ENCODE peak calls at places on chromosomes 1 and 21, in eight cellular contexts. One of them, this sample, is unnamed.

GRCh38 chr21:36551731-36552457 is 72.0 kb upstream of the CLDN14 start:
- DNase-seq in GM23338: no peak
- DNase-seq in adrenal gland: no peak
- DNase-seq in cardiac muscle cell: peak; percentile 73
- DNase-seq in IMR-90: peak; percentile 82
- DNase-seq in CD8-positive, alpha-beta memory T cell: no peak
- DNase-seq in PC-9: no peak
- DNase-seq in K562: no peak
- DNase-seq in this sample: no peak

GRCh38 chr1:30743584-30744059 is 14.0 kb downstream of the LAPTM5 start:
- DNase-seq in GM23338: no peak
- DNase-seq in PC-9: no peak
- DNase-seq in cardiac muscle cell: no peak
- DNase-seq in CD8-positive, alpha-beta memory T cell: peak; percentile 67
- DNase-seq in K562: no peak
- DNase-seq in adrenal gland: no peak
- DNase-seq in IMR-90: no peak
- DNase-seq in this sample: no peak

GRCh38 chr21:32328595-32328994 is 29.9 kb downstream of the MRAP start:
- DNase-seq in IMR-90: peak; percentile 64
- DNase-seq in GM23338: no peak
- DNase-seq in CD8-positive, alpha-beta memory T cell: no peak
- DNase-seq in PC-9: no peak
- DNase-seq in K562: no peak
- DNase-seq in cardiac muscle cell: peak; percentile 42
- DNase-seq in adrenal gland: no peak
- DNase-seq in this sample: no peak

GRCh38 chr1:8395433-8395866 is 77.5 kb downstream of the SLC45A1 start:
- DNase-seq in CD8-positive, alpha-beta memory T cell: no peak
- DNase-seq in cardiac muscle cell: no peak
- DNase-seq in K562: no peak
- DNase-seq in GM23338: no peak
- DNase-seq in adrenal gland: no peak
- DNase-seq in IMR-90: no peak
- DNase-seq in PC-9: no peak
- DNase-seq in this sample: no peak

GRCh38 chr1:12165342-12165741 is 1.4 kb upstream of the TNFRSF1B start:
- DNase-seq in IMR-90: no peak
- DNase-seq in PC-9: no peak
- DNase-seq in K562: no peak
- DNase-seq in GM23338: no peak
- DNase-seq in adrenal gland: no peak
- DNase-seq in cardiac muscle cell: no peak
- DNase-seq in CD8-positive, alpha-beta memory T cell: no peak
- DNase-seq in this sample: no peak

GRCh38 chr1:205933672-205934618 is 9.3 kb downstream of the SLC26A9 start:
- DNase-seq in K562: no peak
- DNase-seq in GM23338: no peak
- DNase-seq in CD8-positive, alpha-beta memory T cell: no peak
- DNase-seq in adrenal gland: peak; percentile 45
- DNase-seq in PC-9: peak; percentile 74
- DNase-seq in cardiac muscle cell: peak; percentile 69
- DNase-seq in IMR-90: peak; percentile 56
- DNase-seq in this sample: peak; percentile 65

GRCh38 chr1:82124987-82125638 is 324.4 kb downstream of the ADGRL2 start:
- DNase-seq in PC-9: no peak
- DNase-seq in adrenal gland: no peak
- DNase-seq in cardiac muscle cell: no peak
- DNase-seq in GM23338: peak; percentile 30
- DNase-seq in K562: no peak
- DNase-seq in IMR-90: no peak
- DNase-seq in CD8-positive, alpha-beta memory T cell: no peak
- DNase-seq in this sample: no peak

GRCh38 chr1:34985063-34985770 is at the start of gene TMEM35B:
- DNase-seq in GM23338: peak; percentile 77
- DNase-seq in CD8-positive, alpha-beta memory T cell: peak; percentile 66
- DNase-seq in adrenal gland: peak; percentile 65
- DNase-seq in cardiac muscle cell: peak; percentile 66
- DNase-seq in IMR-90: peak; percentile 41
- DNase-seq in K562: peak; percentile 80
- DNase-seq in PC-9: peak; percentile 64
- DNase-seq in this sample: no peak

GRCh38 chr1:22789356-22789994 is 78.8 kb downstream of the EPHB2 start:
- DNase-seq in CD8-positive, alpha-beta memory T cell: no peak
- DNase-seq in adrenal gland: no peak
- DNase-seq in K562: no peak
- DNase-seq in IMR-90: peak; percentile 19
- DNase-seq in GM23338: no peak
- DNase-seq in cardiac muscle cell: no peak
- DNase-seq in PC-9: peak; percentile 56
- DNase-seq in this sample: no peak

GRCh38 chr1:161198877-161199431 is at the start of gene ADAMTS4:
- DNase-seq in IMR-90: peak; percentile 76
- DNase-seq in PC-9: no peak
- DNase-seq in adrenal gland: peak; percentile 62
- DNase-seq in GM23338: peak; percentile 63
- DNase-seq in CD8-positive, alpha-beta memory T cell: no peak
- DNase-seq in cardiac muscle cell: peak; percentile 90
- DNase-seq in K562: peak; percentile 54
- DNase-seq in this sample: no peak

GRCh38 chr1:214688891-214689290 is 85.9 kb downstream of the CENPF start:
- DNase-seq in CD8-positive, alpha-beta memory T cell: no peak
- DNase-seq in PC-9: no peak
- DNase-seq in K562: no peak
- DNase-seq in cardiac muscle cell: no peak
- DNase-seq in IMR-90: no peak
- DNase-seq in GM23338: no peak
- DNase-seq in adrenal gland: no peak
- DNase-seq in this sample: no peak

GRCh38 chr1:82165304-82165703 is 364.6 kb downstream of the ADGRL2 start:
- DNase-seq in GM23338: no peak
- DNase-seq in PC-9: no peak
- DNase-seq in cardiac muscle cell: no peak
- DNase-seq in IMR-90: no peak
- DNase-seq in CD8-positive, alpha-beta memory T cell: no peak
- DNase-seq in K562: no peak
- DNase-seq in adrenal gland: no peak
- DNase-seq in this sample: no peak

GRCh38 chr1:22621761-22622160 is 14.7 kb upstream of the C1QA start:
- DNase-seq in adrenal gland: no peak
- DNase-seq in cardiac muscle cell: no peak
- DNase-seq in K562: no peak
- DNase-seq in PC-9: no peak
- DNase-seq in CD8-positive, alpha-beta memory T cell: no peak
- DNase-seq in GM23338: no peak
- DNase-seq in IMR-90: no peak
- DNase-seq in this sample: no peak

GRCh38 chr1:214216779-214217178 is 64.2 kb upstream of the SMYD2 start:
- DNase-seq in GM23338: no peak
- DNase-seq in cardiac muscle cell: no peak
- DNase-seq in PC-9: peak; percentile 53
- DNase-seq in adrenal gland: no peak
- DNase-seq in CD8-positive, alpha-beta memory T cell: no peak
- DNase-seq in IMR-90: no peak
- DNase-seq in K562: no peak
- DNase-seq in this sample: peak; percentile 69

DNA sequence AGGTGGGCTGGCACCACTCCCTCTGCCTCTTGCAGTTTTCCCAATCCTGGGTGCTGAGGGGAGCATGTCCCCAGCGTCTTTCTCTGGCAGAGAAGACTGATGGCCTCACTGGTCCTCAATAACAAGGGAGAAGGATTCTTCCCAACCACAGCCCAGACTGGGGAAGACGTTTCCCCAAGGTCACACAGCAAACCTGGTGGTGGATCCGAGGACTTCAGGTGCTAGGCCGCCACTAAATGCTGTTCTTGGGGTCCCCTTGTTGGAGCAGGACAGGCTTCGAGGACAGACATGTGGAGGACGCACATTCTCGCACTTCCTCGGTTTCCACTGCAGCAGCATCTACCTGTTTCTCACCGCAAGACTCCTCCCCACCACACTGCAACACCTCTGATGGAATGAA is 30.9 kb upstream of the PAX7 start:
- DNase-seq in PC-9: no peak
- DNase-seq in adrenal gland: no peak
- DNase-seq in K562: no peak
- DNase-seq in CD8-positive, alpha-beta memory T cell: no peak
- DNase-seq in IMR-90: no peak
- DNase-seq in GM23338: peak; percentile 43
- DNase-seq in cardiac muscle cell: no peak
- DNase-seq in this sample: no peak
- H3K27ac ChIP-seq in PC-9: no peak overlapping the region
- H3K27ac ChIP-seq in adrenal gland: no peak overlapping the region
- H3K27ac ChIP-seq in K562: no peak overlapping the region
- H3K27ac ChIP-seq in CD8-positive, alpha-beta memory T cell: no peak overlapping the region
- H3K27ac ChIP-seq in IMR-90: no peak overlapping the region
- H3K27ac ChIP-seq in GM23338: no peak overlapping the region
- H3K27ac ChIP-seq in cardiac muscle cell: no peak overlapping the region
- H3K27ac ChIP-seq in this sample: no peak overlapping the region

DNA sequence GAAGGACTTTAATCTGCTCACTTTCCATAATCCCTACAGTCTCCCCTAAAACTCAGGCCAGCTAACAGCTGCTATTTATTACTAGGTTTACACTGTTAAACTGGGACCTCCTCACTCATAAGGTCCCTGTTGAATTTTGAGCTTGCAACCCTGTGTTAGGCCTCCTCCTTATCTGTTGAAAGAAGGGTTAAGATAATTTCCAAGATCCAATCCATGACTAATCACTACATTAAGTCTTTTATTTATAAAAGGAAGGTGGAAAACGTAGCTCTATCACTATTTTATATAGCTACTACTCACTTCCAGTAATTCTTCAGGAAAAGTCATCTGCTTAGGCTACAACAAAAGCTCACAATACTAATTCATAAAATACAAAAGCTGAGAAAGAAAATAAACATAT is 79.5 kb downstream of the EVI5 start:
- DNase-seq in CD8-positive, alpha-beta memory T cell: no peak
- DNase-seq in cardiac muscle cell: peak; percentile 48
- DNase-seq in PC-9: no peak
- DNase-seq in IMR-90: peak; percentile 67
- DNase-seq in K562: peak; percentile 21
- DNase-seq in adrenal gland: no peak
- DNase-seq in GM23338: no peak
- DNase-seq in this sample: no peak
- H3K27ac ChIP-seq in CD8-positive, alpha-beta memory T cell: no peak overlapping the region
- H3K27ac ChIP-seq in cardiac muscle cell: no peak overlapping the region
- H3K27ac ChIP-seq in PC-9: no peak overlapping the region
- H3K27ac ChIP-seq in IMR-90: no peak overlapping the region
- H3K27ac ChIP-seq in K562: no peak overlapping the region
- H3K27ac ChIP-seq in adrenal gland: no peak overlapping the region
- H3K27ac ChIP-seq in GM23338: no peak overlapping the region
- H3K27ac ChIP-seq in this sample: no peak overlapping the region

DNA sequence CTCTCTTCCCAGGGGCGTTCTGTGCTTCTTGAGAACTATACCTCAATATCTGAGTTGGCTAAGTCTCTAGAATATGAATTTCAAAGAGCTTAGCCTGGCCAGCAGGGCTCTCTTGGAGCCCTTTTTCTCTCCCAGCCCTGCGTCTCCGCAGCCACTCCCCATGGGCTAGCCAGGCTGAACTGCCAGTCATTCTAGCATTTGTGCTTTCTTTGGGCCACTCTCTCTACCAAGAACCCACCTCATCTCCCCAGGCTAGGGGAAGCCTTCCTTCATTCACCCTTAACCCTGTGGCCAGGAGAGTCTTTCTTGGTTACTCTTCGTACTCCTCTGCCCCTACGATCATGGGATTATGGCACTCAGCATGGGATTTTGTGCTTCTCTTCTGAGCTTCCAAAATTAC is 18.2 kb downstream of the ABCG1 start:
- DNase-seq in cardiac muscle cell: no peak
- DNase-seq in CD8-positive, alpha-beta memory T cell: no peak
- DNase-seq in K562: no peak
- DNase-seq in PC-9: no peak
- DNase-seq in GM23338: no peak
- DNase-seq in IMR-90: no peak
- DNase-seq in adrenal gland: no peak
- DNase-seq in this sample: no peak
- H3K27ac ChIP-seq in cardiac muscle cell: no peak overlapping the region
- H3K27ac ChIP-seq in CD8-positive, alpha-beta memory T cell: peak overlapping the region; percentile 33
- H3K27ac ChIP-seq in K562: no peak overlapping the region
- H3K27ac ChIP-seq in PC-9: no peak overlapping the region
- H3K27ac ChIP-seq in GM23338: no peak overlapping the region
- H3K27ac ChIP-seq in IMR-90: no peak overlapping the region
- H3K27ac ChIP-seq in adrenal gland: peak overlapping the region; percentile 97
- H3K27ac ChIP-seq in this sample: no peak overlapping the region

GRCh38 chr1:231683439-231684165 is 57.0 kb downstream of the DISC1 start:
- DNase-seq in PC-9: no peak
- DNase-seq in adrenal gland: no peak
- DNase-seq in cardiac muscle cell: no peak
- DNase-seq in CD8-positive, alpha-beta memory T cell: no peak
- DNase-seq in IMR-90: no peak
- DNase-seq in GM23338: no peak
- DNase-seq in K562: no peak
- DNase-seq in this sample: no peak
- H3K27ac ChIP-seq in PC-9: no peak overlapping the region
- H3K27ac ChIP-seq in adrenal gland: no peak overlapping the region
- H3K27ac ChIP-seq in cardiac muscle cell: no peak overlapping the region
- H3K27ac ChIP-seq in CD8-positive, alpha-beta memory T cell: no peak overlapping the region
- H3K27ac ChIP-seq in IMR-90: no peak overlapping the region
- H3K27ac ChIP-seq in GM23338: no peak overlapping the region
- H3K27ac ChIP-seq in K562: no peak overlapping the region
- H3K27ac ChIP-seq in this sample: no peak overlapping the region

GRCh38 chr1:43604192-43604591 is 45.8 kb upstream of the KDM4A start:
- DNase-seq in CD8-positive, alpha-beta memory T cell: no peak
- DNase-seq in GM23338: no peak
- DNase-seq in IMR-90: no peak
- DNase-seq in PC-9: no peak
- DNase-seq in adrenal gland: no peak
- DNase-seq in cardiac muscle cell: no peak
- DNase-seq in K562: no peak
- DNase-seq in this sample: no peak

GRCh38 chr1:43600033-43601020 is 49.6 kb upstream of the KDM4A start:
- DNase-seq in GM23338: peak; percentile 41
- DNase-seq in PC-9: peak; percentile 9
- DNase-seq in K562: no peak
- DNase-seq in IMR-90: no peak
- DNase-seq in cardiac muscle cell: no peak
- DNase-seq in adrenal gland: no peak
- DNase-seq in CD8-positive, alpha-beta memory T cell: no peak
- DNase-seq in this sample: no peak

GRCh38 chr1:43605761-43606160 is 44.2 kb upstream of the KDM4A start:
- DNase-seq in cardiac muscle cell: no peak
- DNase-seq in IMR-90: no peak
- DNase-seq in CD8-positive, alpha-beta memory T cell: no peak
- DNase-seq in GM23338: no peak
- DNase-seq in K562: no peak
- DNase-seq in PC-9: no peak
- DNase-seq in adrenal gland: no peak
- DNase-seq in this sample: no peak

GRCh38 chr1:43605157-43605556 is 44.8 kb upstream of the KDM4A start:
- DNase-seq in cardiac muscle cell: no peak
- DNase-seq in IMR-90: no peak
- DNase-seq in CD8-positive, alpha-beta memory T cell: no peak
- DNase-seq in PC-9: no peak
- DNase-seq in adrenal gland: no peak
- DNase-seq in K562: no peak
- DNase-seq in GM23338: no peak
- DNase-seq in this sample: no peak

DNA sequence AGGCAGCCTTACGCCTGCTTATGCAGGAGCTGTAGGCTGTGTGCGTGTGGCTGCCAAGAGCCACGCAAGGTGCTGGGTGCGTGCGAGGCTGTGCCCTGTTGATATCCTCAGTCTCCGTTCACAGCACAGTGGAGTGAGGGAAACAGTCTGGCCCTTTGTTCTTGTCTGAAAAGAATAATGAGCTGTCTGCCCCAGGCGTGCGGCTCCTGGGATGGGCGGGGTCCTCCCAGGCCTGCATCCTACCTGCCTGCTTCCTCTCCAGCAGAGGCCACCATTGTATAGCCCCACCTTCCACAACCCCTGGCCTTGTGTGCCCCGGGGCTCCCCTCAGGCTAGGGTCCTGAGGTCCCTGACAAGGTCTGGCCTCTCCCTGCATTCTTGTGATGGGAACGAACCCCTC is 46.9 kb upstream of the KDM4A start:
- DNase-seq in cardiac muscle cell: no peak
- DNase-seq in CD8-positive, alpha-beta memory T cell: no peak
- DNase-seq in PC-9: peak; percentile 58
- DNase-seq in adrenal gland: no peak
- DNase-seq in IMR-90: no peak
- DNase-seq in K562: no peak
- DNase-seq in GM23338: no peak
- DNase-seq in this sample: peak; percentile 37
- H3K27ac ChIP-seq in cardiac muscle cell: no peak overlapping the region
- H3K27ac ChIP-seq in CD8-positive, alpha-beta memory T cell: no peak overlapping the region
- H3K27ac ChIP-seq in PC-9: no peak overlapping the region
- H3K27ac ChIP-seq in adrenal gland: no peak overlapping the region
- H3K27ac ChIP-seq in IMR-90: no peak overlapping the region
- H3K27ac ChIP-seq in K562: no peak overlapping the region
- H3K27ac ChIP-seq in GM23338: no peak overlapping the region
- H3K27ac ChIP-seq in this sample: peak overlapping the region; percentile 16